ENCODE peak calls at places on chromosomes 7 and 10, in ten cellular contexts. One of them, this sample, is unnamed.

GRCh38 chr7:94088560-94088959 is 84.4 kb upstream of the BET1 start:
- DNase-seq in NCI-H2029: no peak
- DNase-seq in glutamatergic neuron: no peak
- DNase-seq in activated T-helper 1 cell treated with anti-CD3 and anti-CD28 coated beads, Interleukin-12 subunit alpha, Interleukin-12 subunit beta, Interleukin-2, Interleukin-4 antibody, amounts not matched to agents 30 ng/mL and 10 ng/mL and 1 ng/mL, durations not matched to agents 14 hours and 24 hours and 36 hours: no peak
- DNase-seq in foreskin fibroblast: peak
- DNase-seq in K562: no peak
- DNase-seq in dermis microvascular lymphatic vessel endothelial cell: peak
- DNase-seq in naive thymus-derived CD4-positive, alpha-beta T cell: no peak
- DNase-seq in C1 segment of cervical spinal cord: no peak
- DNase-seq in cardiac fibroblast: peak
- DNase-seq in this sample: no peak

GRCh38 chr7:85737426-85737825 is 550.6 kb upstream of the SEMA3D start:
- DNase-seq in NCI-H2029: no peak
- DNase-seq in glutamatergic neuron: no peak
- DNase-seq in activated T-helper 1 cell treated with anti-CD3 and anti-CD28 coated beads, Interleukin-12 subunit alpha, Interleukin-12 subunit beta, Interleukin-2, Interleukin-4 antibody, amounts not matched to agents 30 ng/mL and 10 ng/mL and 1 ng/mL, durations not matched to agents 14 hours and 24 hours and 36 hours: no peak
- DNase-seq in foreskin fibroblast: no peak
- DNase-seq in K562: no peak
- DNase-seq in dermis microvascular lymphatic vessel endothelial cell: no peak
- DNase-seq in naive thymus-derived CD4-positive, alpha-beta T cell: no peak
- DNase-seq in C1 segment of cervical spinal cord: no peak
- DNase-seq in cardiac fibroblast: no peak
- DNase-seq in this sample: no peak

GRCh38 chr7:24381919-24382505 is 98.0 kb downstream of the NPY start:
- DNase-seq in NCI-H2029: no peak
- DNase-seq in glutamatergic neuron: no peak
- DNase-seq in activated T-helper 1 cell treated with anti-CD3 and anti-CD28 coated beads, Interleukin-12 subunit alpha, Interleukin-12 subunit beta, Interleukin-2, Interleukin-4 antibody, amounts not matched to agents 30 ng/mL and 10 ng/mL and 1 ng/mL, durations not matched to agents 14 hours and 24 hours and 36 hours: no peak
- DNase-seq in foreskin fibroblast: no peak
- DNase-seq in K562: peak
- DNase-seq in dermis microvascular lymphatic vessel endothelial cell: peak
- DNase-seq in naive thymus-derived CD4-positive, alpha-beta T cell: no peak
- DNase-seq in C1 segment of cervical spinal cord: no peak
- DNase-seq in cardiac fibroblast: peak
- DNase-seq in this sample: peak

GRCh38 chr7:143381427-143382125 is 431 bp downstream of the ZYX start:
- DNase-seq in NCI-H2029: peak
- DNase-seq in glutamatergic neuron: no peak
- DNase-seq in activated T-helper 1 cell treated with anti-CD3 and anti-CD28 coated beads, Interleukin-12 subunit alpha, Interleukin-12 subunit beta, Interleukin-2, Interleukin-4 antibody, amounts not matched to agents 30 ng/mL and 10 ng/mL and 1 ng/mL, durations not matched to agents 14 hours and 24 hours and 36 hours: no peak
- DNase-seq in foreskin fibroblast: peak
- DNase-seq in K562: no peak
- DNase-seq in dermis microvascular lymphatic vessel endothelial cell: peak
- DNase-seq in naive thymus-derived CD4-positive, alpha-beta T cell: no peak
- DNase-seq in C1 segment of cervical spinal cord: peak
- DNase-seq in cardiac fibroblast: peak
- DNase-seq in this sample: peak

GRCh38 chr10:11705687-11706086 is 36.5 kb upstream of the ECHDC3 start:
- DNase-seq in NCI-H2029: no peak
- DNase-seq in glutamatergic neuron: no peak
- DNase-seq in activated T-helper 1 cell treated with anti-CD3 and anti-CD28 coated beads, Interleukin-12 subunit alpha, Interleukin-12 subunit beta, Interleukin-2, Interleukin-4 antibody, amounts not matched to agents 30 ng/mL and 10 ng/mL and 1 ng/mL, durations not matched to agents 14 hours and 24 hours and 36 hours: no peak
- DNase-seq in foreskin fibroblast: no peak
- DNase-seq in K562: no peak
- DNase-seq in dermis microvascular lymphatic vessel endothelial cell: no peak
- DNase-seq in naive thymus-derived CD4-positive, alpha-beta T cell: no peak
- DNase-seq in C1 segment of cervical spinal cord: no peak
- DNase-seq in cardiac fibroblast: no peak
- DNase-seq in this sample: no peak

GRCh38 chr7:71636329-71636728 is 504.4 kb downstream of the GALNT17 start:
- DNase-seq in NCI-H2029: peak
- DNase-seq in glutamatergic neuron: no peak
- DNase-seq in activated T-helper 1 cell treated with anti-CD3 and anti-CD28 coated beads, Interleukin-12 subunit alpha, Interleukin-12 subunit beta, Interleukin-2, Interleukin-4 antibody, amounts not matched to agents 30 ng/mL and 10 ng/mL and 1 ng/mL, durations not matched to agents 14 hours and 24 hours and 36 hours: no peak
- DNase-seq in foreskin fibroblast: no peak
- DNase-seq in K562: no peak
- DNase-seq in dermis microvascular lymphatic vessel endothelial cell: no peak
- DNase-seq in naive thymus-derived CD4-positive, alpha-beta T cell: no peak
- DNase-seq in C1 segment of cervical spinal cord: no peak
- DNase-seq in cardiac fibroblast: no peak
- DNase-seq in this sample: peak

GRCh38 chr10:124680675-124681074 is 63.5 kb downstream of the FAM53B start:
- DNase-seq in NCI-H2029: no peak
- DNase-seq in glutamatergic neuron: no peak
- DNase-seq in activated T-helper 1 cell treated with anti-CD3 and anti-CD28 coated beads, Interleukin-12 subunit alpha, Interleukin-12 subunit beta, Interleukin-2, Interleukin-4 antibody, amounts not matched to agents 30 ng/mL and 10 ng/mL and 1 ng/mL, durations not matched to agents 14 hours and 24 hours and 36 hours: no peak
- DNase-seq in foreskin fibroblast: peak
- DNase-seq in K562: no peak
- DNase-seq in dermis microvascular lymphatic vessel endothelial cell: peak
- DNase-seq in naive thymus-derived CD4-positive, alpha-beta T cell: no peak
- DNase-seq in C1 segment of cervical spinal cord: no peak
- DNase-seq in cardiac fibroblast: no peak
- DNase-seq in this sample: peak

GRCh38 chr10:106722524-106722923 is 442.0 kb downstream of the SORCS1 start:
- DNase-seq in NCI-H2029: no peak
- DNase-seq in glutamatergic neuron: no peak
- DNase-seq in activated T-helper 1 cell treated with anti-CD3 and anti-CD28 coated beads, Interleukin-12 subunit alpha, Interleukin-12 subunit beta, Interleukin-2, Interleukin-4 antibody, amounts not matched to agents 30 ng/mL and 10 ng/mL and 1 ng/mL, durations not matched to agents 14 hours and 24 hours and 36 hours: no peak
- DNase-seq in foreskin fibroblast: no peak
- DNase-seq in K562: peak
- DNase-seq in dermis microvascular lymphatic vessel endothelial cell: no peak
- DNase-seq in naive thymus-derived CD4-positive, alpha-beta T cell: no peak
- DNase-seq in C1 segment of cervical spinal cord: no peak
- DNase-seq in cardiac fibroblast: no peak
- DNase-seq in this sample: no peak

GRCh38 chr7:139041378-139042053 is 5.7 kb upstream of the ZC3HAV1L start:
- DNase-seq in NCI-H2029: no peak
- DNase-seq in glutamatergic neuron: no peak
- DNase-seq in activated T-helper 1 cell treated with anti-CD3 and anti-CD28 coated beads, Interleukin-12 subunit alpha, Interleukin-12 subunit beta, Interleukin-2, Interleukin-4 antibody, amounts not matched to agents 30 ng/mL and 10 ng/mL and 1 ng/mL, durations not matched to agents 14 hours and 24 hours and 36 hours: no peak
- DNase-seq in foreskin fibroblast: no peak
- DNase-seq in K562: no peak
- DNase-seq in dermis microvascular lymphatic vessel endothelial cell: no peak
- DNase-seq in naive thymus-derived CD4-positive, alpha-beta T cell: no peak
- DNase-seq in C1 segment of cervical spinal cord: no peak
- DNase-seq in cardiac fibroblast: no peak
- DNase-seq in this sample: no peak

GRCh38 chr10:113713297-113713982 is 33.7 kb downstream of the CASP7 start:
- DNase-seq in NCI-H2029: no peak
- DNase-seq in glutamatergic neuron: no peak
- DNase-seq in activated T-helper 1 cell treated with anti-CD3 and anti-CD28 coated beads, Interleukin-12 subunit alpha, Interleukin-12 subunit beta, Interleukin-2, Interleukin-4 antibody, amounts not matched to agents 30 ng/mL and 10 ng/mL and 1 ng/mL, durations not matched to agents 14 hours and 24 hours and 36 hours: no peak
- DNase-seq in foreskin fibroblast: no peak
- DNase-seq in K562: no peak
- DNase-seq in dermis microvascular lymphatic vessel endothelial cell: no peak
- DNase-seq in naive thymus-derived CD4-positive, alpha-beta T cell: no peak
- DNase-seq in C1 segment of cervical spinal cord: no peak
- DNase-seq in cardiac fibroblast: no peak
- DNase-seq in this sample: no peak

GRCh38 chr10:119103687-119104652 is at the start of gene DENND10:
- DNase-seq in NCI-H2029: peak
- DNase-seq in glutamatergic neuron: peak
- DNase-seq in activated T-helper 1 cell treated with anti-CD3 and anti-CD28 coated beads, Interleukin-12 subunit alpha, Interleukin-12 subunit beta, Interleukin-2, Interleukin-4 antibody, amounts not matched to agents 30 ng/mL and 10 ng/mL and 1 ng/mL, durations not matched to agents 14 hours and 24 hours and 36 hours: peak
- DNase-seq in foreskin fibroblast: peak
- DNase-seq in K562: peak
- DNase-seq in dermis microvascular lymphatic vessel endothelial cell: peak
- DNase-seq in naive thymus-derived CD4-positive, alpha-beta T cell: peak
- DNase-seq in C1 segment of cervical spinal cord: peak
- DNase-seq in cardiac fibroblast: peak
- DNase-seq in this sample: peak

This sample was measured in fibroblast of lung.